ENCODE peak calls at places on chromosomes 6 and 20, in four cellular contexts. One of them, this sample, is unnamed.

GRCh38 chr6:20409427-20409971 is 7.8 kb downstream of the E2F3 start:
- DNase-seq in IMR-90: no peak
- DNase-seq in H1: no peak
- DNase-seq in neuronal stem cell: no peak
- DNase-seq in this sample: no peak

GRCh38 chr20:36331182-36331581 is 25.0 kb downstream of the DLGAP4 start:
- DNase-seq in IMR-90: no peak
- DNase-seq in H1: no peak
- DNase-seq in neuronal stem cell: no peak
- DNase-seq in this sample: no peak

GRCh38 chr6:88360203-88360797 is 194.2 kb upstream of the CNR1 start:
- DNase-seq in IMR-90: no peak
- DNase-seq in H1: no peak
- DNase-seq in neuronal stem cell: no peak
- DNase-seq in this sample: no peak

GRCh38 chr6:125596020-125596419 is 153.4 kb upstream of the HEY2 start:
- DNase-seq in IMR-90: no peak
- DNase-seq in H1: no peak
- DNase-seq in neuronal stem cell: no peak
- DNase-seq in this sample: no peak

GRCh38 chr6:170184324-170184723 is 106.6 kb downstream of the DLL1 start:
- DNase-seq in IMR-90: no peak
- DNase-seq in H1: no peak
- DNase-seq in neuronal stem cell: no peak
- DNase-seq in this sample: no peak

GRCh38 chr6:145887969-145888368 is 73.4 kb upstream of the FBXO30 start:
- DNase-seq in IMR-90: peak; percentile 42
- DNase-seq in H1: no peak
- DNase-seq in neuronal stem cell: no peak
- DNase-seq in this sample: no peak

GRCh38 chr6:112690497-112691202 is 343.5 kb downstream of the RFPL4B start:
- DNase-seq in IMR-90: peak; percentile 64
- DNase-seq in H1: no peak
- DNase-seq in neuronal stem cell: no peak
- DNase-seq in this sample: no peak

GRCh38 chr20:18272451-18272850 is 15.9 kb upstream of the ZNF133 start:
- DNase-seq in IMR-90: no peak
- DNase-seq in H1: no peak
- DNase-seq in neuronal stem cell: no peak
- DNase-seq in this sample: no peak

GRCh38 chr6:47437592-47437991 is 40.0 kb upstream of the CD2AP start:
- DNase-seq in IMR-90: no peak
- DNase-seq in H1: no peak
- DNase-seq in neuronal stem cell: no peak
- DNase-seq in this sample: no peak

GRCh38 chr20:61869750-61870507 is 195.8 kb downstream of the TAF4 start:
- DNase-seq in IMR-90: no peak
- DNase-seq in H1: no peak
- DNase-seq in neuronal stem cell: no peak
- DNase-seq in this sample: no peak

GRCh38 chr6:119333707-119334295 is 15.8 kb downstream of the MAN1A1 start:
- DNase-seq in IMR-90: no peak
- DNase-seq in H1: no peak
- DNase-seq in neuronal stem cell: no peak
- DNase-seq in this sample: no peak

GRCh38 chr6:167972193-167972592 is 25.3 kb upstream of the KIF25 start:
- DNase-seq in IMR-90: no peak
- DNase-seq in H1: no peak
- DNase-seq in neuronal stem cell: no peak
- DNase-seq in this sample: no peak

GRCh38 chr20:39943336-39943735 is 745.7 kb downstream of the MAFB start:
- DNase-seq in IMR-90: no peak
- DNase-seq in H1: no peak
- DNase-seq in neuronal stem cell: no peak
- DNase-seq in this sample: no peak

GRCh38 chr6:90123796-90124195 is 172.8 kb downstream of the BACH2 start:
- DNase-seq in IMR-90: peak; percentile 64
- DNase-seq in H1: no peak
- DNase-seq in neuronal stem cell: no peak
- DNase-seq in this sample: no peak

GRCh38 chr20:21308340-21308739 is 5.2 kb downstream of the XRN2 start:
- DNase-seq in IMR-90: no peak
- DNase-seq in H1: no peak
- DNase-seq in neuronal stem cell: no peak
- DNase-seq in this sample: no peak

GRCh38 chr6:168186438-168186837 is 107.4 kb upstream of the FRMD1 start:
- DNase-seq in IMR-90: no peak
- DNase-seq in H1: no peak
- DNase-seq in neuronal stem cell: no peak
- DNase-seq in this sample: no peak

GRCh38 chr20:21344216-21344615 is 41.1 kb downstream of the XRN2 start:
- DNase-seq in IMR-90: no peak
- DNase-seq in H1: no peak
- DNase-seq in neuronal stem cell: no peak
- DNase-seq in this sample: no peak

GRCh38 chr6:133340557-133340956 is 99.4 kb downstream of the EYA4 start:
- DNase-seq in IMR-90: peak; percentile 56
- DNase-seq in H1: no peak
- DNase-seq in neuronal stem cell: no peak
- DNase-seq in this sample: no peak

GRCh38 chr6:152356659-152357058 is 280.5 kb downstream of the SYNE1 start:
- DNase-seq in IMR-90: peak; percentile 47
- DNase-seq in H1: no peak
- DNase-seq in neuronal stem cell: no peak
- DNase-seq in this sample: no peak

GRCh38 chr6:158869010-158869603 is 49.9 kb upstream of the EZR start:
- DNase-seq in IMR-90: no peak
- DNase-seq in H1: no peak
- DNase-seq in neuronal stem cell: peak; percentile 26
- DNase-seq in this sample: peak; percentile 89

GRCh38 chr20:42313704-42314103 is 695.5 kb upstream of the CHD6 start:
- DNase-seq in IMR-90: no peak
- DNase-seq in H1: no peak
- DNase-seq in neuronal stem cell: no peak
- DNase-seq in this sample: no peak

GRCh38 chr6:33433001-33433559 is 13.2 kb downstream of the SYNGAP1 start:
- DNase-seq in IMR-90: no peak
- DNase-seq in H1: no peak
- DNase-seq in neuronal stem cell: no peak
- DNase-seq in this sample: peak; percentile 49

GRCh38 chr6:139753198-139753861 is 378.9 kb upstream of the CITED2 start:
- DNase-seq in IMR-90: peak; percentile 77
- DNase-seq in H1: no peak
- DNase-seq in neuronal stem cell: no peak
- DNase-seq in this sample: no peak

GRCh38 chr6:134123666-134124208 is 71.3 kb upstream of the SLC2A12 start:
- DNase-seq in IMR-90: peak; percentile 72
- DNase-seq in H1: no peak
- DNase-seq in neuronal stem cell: peak; percentile 33
- DNase-seq in this sample: peak; percentile 73

GRCh38 chr20:61976275-61976649 is 89.4 kb downstream of the TAF4 start:
- DNase-seq in IMR-90: no peak
- DNase-seq in H1: no peak
- DNase-seq in neuronal stem cell: no peak
- DNase-seq in this sample: no peak

GRCh38 chr20:2314759-2315439 is 19.1 kb downstream of the TGM3 start:
- DNase-seq in IMR-90: peak; percentile 28
- DNase-seq in H1: no peak
- DNase-seq in neuronal stem cell: no peak
- DNase-seq in this sample: no peak
- H3K14ac ChIP-seq in IMR-90: no peak overlapping the region
- H3K14ac ChIP-seq in H1: no peak overlapping the region
- H3K14ac ChIP-seq in neuronal stem cell: no peak overlapping the region
- H3K14ac ChIP-seq in this sample: no peak overlapping the region

GRCh38 chr6:128519132-128519930 is 1.1 kb downstream of the PTPRK start:
- DNase-seq in IMR-90: peak; percentile 45
- DNase-seq in H1: no peak
- DNase-seq in neuronal stem cell: peak; percentile 43
- DNase-seq in this sample: peak; percentile 75
- H3K14ac ChIP-seq in IMR-90: peak overlapping the region; percentile 94
- H3K14ac ChIP-seq in H1: no peak overlapping the region
- H3K14ac ChIP-seq in neuronal stem cell: peak overlapping the region; percentile 9
- H3K14ac ChIP-seq in this sample: peak overlapping the region; percentile 95

GRCh38 chr6:85642774-85643529 is at the start of gene SYNCRIP:
- DNase-seq in IMR-90: peak; percentile 97
- DNase-seq in H1: peak; percentile 92
- DNase-seq in neuronal stem cell: peak; percentile 98
- DNase-seq in this sample: peak; percentile 97

GRCh38 chr6:85640806-85641205 is 1.9 kb downstream of the SYNCRIP start:
- DNase-seq in IMR-90: peak; percentile 24
- DNase-seq in H1: no peak
- DNase-seq in neuronal stem cell: no peak
- DNase-seq in this sample: no peak

GRCh38 chr6:85643530-85644373 is 1.1 kb upstream of the SYNCRIP start:
- DNase-seq in IMR-90: peak; percentile 93
- DNase-seq in H1: peak; percentile 63
- DNase-seq in neuronal stem cell: peak; percentile 91
- DNase-seq in this sample: peak; percentile 92

GRCh38 chr6:85641522-85641915 is 1.2 kb downstream of the SYNCRIP start:
- DNase-seq in IMR-90: peak; percentile 25
- DNase-seq in H1: no peak
- DNase-seq in neuronal stem cell: no peak
- DNase-seq in this sample: no peak

GRCh38 chr6:85641916-85642773 is 541 bp downstream of the SYNCRIP start:
- DNase-seq in IMR-90: peak; percentile 45
- DNase-seq in H1: no peak
- DNase-seq in neuronal stem cell: peak; percentile 17
- DNase-seq in this sample: peak; percentile 45
- H3K14ac ChIP-seq in IMR-90: peak overlapping the region; percentile 100
- H3K14ac ChIP-seq in H1: peak overlapping the region; percentile 82
- H3K14ac ChIP-seq in neuronal stem cell: peak overlapping the region; percentile 99
- H3K14ac ChIP-seq in this sample: peak overlapping the region; percentile 98

DNA sequence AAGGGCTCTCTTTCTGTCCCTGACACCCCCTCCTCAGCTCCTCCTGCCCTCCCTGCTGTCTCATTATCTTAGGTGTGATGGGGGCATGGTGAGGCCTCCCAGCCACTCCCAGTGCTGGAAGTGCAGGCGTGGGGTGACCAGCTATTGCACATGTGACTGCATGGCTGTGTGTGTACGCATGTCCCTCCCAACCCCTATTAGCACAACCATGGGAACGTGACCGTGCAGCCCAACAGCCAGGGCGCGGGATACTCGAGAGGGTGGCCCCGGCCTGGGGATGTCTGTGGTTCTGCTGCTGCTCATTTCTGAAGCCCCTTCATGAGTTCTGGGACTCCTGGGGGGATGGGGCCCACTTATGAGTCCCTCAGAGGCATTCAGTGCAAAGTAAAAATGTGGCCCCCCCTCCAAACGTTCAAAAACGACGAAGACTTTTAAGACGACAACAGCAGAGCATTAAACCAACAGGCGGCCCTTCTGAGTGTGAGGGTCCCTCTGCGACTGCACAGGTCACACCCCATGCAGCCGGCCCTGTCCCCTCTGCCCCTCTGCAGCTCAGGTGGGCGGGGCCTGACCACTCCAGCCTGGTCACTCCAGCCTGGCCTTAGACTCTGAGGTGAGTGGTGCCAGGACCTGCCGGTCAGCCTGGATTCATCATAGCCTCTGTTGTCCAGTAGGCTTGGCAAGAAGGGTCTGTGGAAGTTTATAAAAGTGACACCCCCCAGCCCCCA is 51.1 kb downstream of the RBM38 start:
- DNase-seq in IMR-90: no peak
- DNase-seq in H1: no peak
- DNase-seq in neuronal stem cell: no peak
- DNase-seq in this sample: no peak
- H3K14ac ChIP-seq in IMR-90: no peak overlapping the region
- H3K14ac ChIP-seq in H1: no peak overlapping the region
- H3K14ac ChIP-seq in neuronal stem cell: peak overlapping the region; percentile 91
- H3K14ac ChIP-seq in this sample: no peak overlapping the region

GRCh38 chr6:70413829-70414494 is 654 bp downstream of the FAM135A start:
- DNase-seq in IMR-90: no peak
- DNase-seq in H1: no peak
- DNase-seq in neuronal stem cell: peak; percentile 17
- DNase-seq in this sample: no peak
- H3K14ac ChIP-seq in IMR-90: peak overlapping the region; percentile 60
- H3K14ac ChIP-seq in H1: no peak overlapping the region
- H3K14ac ChIP-seq in neuronal stem cell: peak overlapping the region; percentile 84
- H3K14ac ChIP-seq in this sample: peak overlapping the region; percentile 96

This sample was measured in H9.